ENCODE peak calls at places on chromosomes 11 and 22, in seven cellular contexts. H is progenitor cell of endocrine pancreas; G is tibial artery; W is sigmoid colon; V is HCT116; C is neural crest cell; F is CD4-positive, alpha-beta T cell. U is an unnamed sample.

GRCh38 chr11:110712643-110713468 is 619 bp upstream of the ARHGAP20 start:
- DNase-seq in G (peak), C (no peak), V (no peak), F (no peak), W (peak), H (peak), U (peak)

GRCh38 chr22:38350444-38351359 is 33.5 kb upstream of the CSNK1E start:
- DNase-seq in W (peak), H (no peak), C (no peak), G (peak), F (no peak), V (no peak), U (no peak)

GRCh38 chr11:126561327-126561893 is 205.9 kb downstream of the ST3GAL4 start:
- DNase-seq in V (no peak), C (peak), G (no peak), H (peak), F (no peak), W (no peak), U (no peak)

GRCh38 chr11:67071420-67072284 is 15.0 kb downstream of the RHOD start:
- DNase-seq in F (peak), W (peak), V (no peak), C (peak), G (peak), H (peak), U (peak)

GRCh38 chr11:43366597-43367121 is 7.9 kb downstream of the TTC17 start:
- DNase-seq in G (no peak), C (no peak), V (no peak), F (no peak), W (no peak), H (no peak), U (no peak)

GRCh38 chr22:37336474-37337028 is 54.2 kb downstream of the CYTH4 start:
- DNase-seq in W (no peak), C (no peak), F (no peak), V (no peak), H (no peak), G (no peak), U (no peak)

GRCh38 chr22:49207008-49207775 is 620.5 kb downstream of the BRD1 start:
- DNase-seq in W (peak), C (no peak), V (no peak), H (no peak), G (peak), F (no peak), U (no peak)

GRCh38 chr11:130737866-130738431 is 178.3 kb downstream of the SNX19 start:
- DNase-seq in V (no peak), F (no peak), G (no peak), C (no peak), H (no peak), W (peak), U (no peak)

GRCh38 chr11:89177691-89178231 is at the start of gene TYR:
- DNase-seq in G (no peak), F (no peak), H (no peak), C (no peak), V (no peak), W (no peak), U (no peak)

GRCh38 chr11:26439854-26440253 is 107.9 kb downstream of the ANO3 start:
- DNase-seq in C (no peak), H (no peak), V (no peak), G (no peak), F (no peak), W (no peak), U (no peak)

GRCh38 chr11:1572200-1573076 is at the start of gene DUSP8:
- DNase-seq in H (peak), W (peak), F (peak), G (peak), V (peak), C (peak), U (peak)

GRCh38 chr11:14973621-14974020 is 1.5 kb upstream of the CALCA start:
- DNase-seq in H (peak), W (peak), C (peak), V (no peak), F (no peak), G (no peak), U (no peak)

GRCh38 chr22:32904044-32904443 is 102.5 kb downstream of the TIMP3 start:
- DNase-seq in F (no peak), G (no peak), V (peak), H (no peak), W (peak), C (peak), U (no peak)

GRCh38 chr11:47460571-47461235 is 11.8 kb upstream of the RAPSN start:
- DNase-seq in G (no peak), V (no peak), F (no peak), C (no peak), W (no peak), H (no peak), U (no peak)

GRCh38 chr22:20577045-20577444 is 69.6 kb downstream of the MED15 start:
- DNase-seq in C (no peak), W (no peak), H (no peak), G (no peak), F (no peak), V (no peak), U (no peak)

GRCh38 chr11:17751558-17751957 is 17.0 kb downstream of the KCNC1 start:
- DNase-seq in F (no peak), C (no peak), H (no peak), W (no peak), V (no peak), G (no peak), U (no peak)

GRCh38 chr22:43826142-43827093 is 14.3 kb upstream of the EFCAB6 start:
- DNase-seq in G (peak), H (no peak), V (no peak), C (no peak), F (no peak), W (no peak), U (no peak)

GRCh38 chr11:35193767-35194166 is 54.8 kb downstream of the CD44 start:
- DNase-seq in C (no peak), W (no peak), G (no peak), H (no peak), F (no peak), V (no peak), U (no peak)

GRCh38 chr11:100397401-100397800 is 289.7 kb upstream of the ARHGAP42 start:
- DNase-seq in V (no peak), W (no peak), C (no peak), H (no peak), G (no peak), F (no peak), U (no peak)

GRCh38 chr22:50733521-50734342 is 4.3 kb upstream of the ACR start:
- DNase-seq in G (peak), W (peak), H (no peak), C (no peak), F (no peak), V (no peak), U (peak)

GRCh38 chr11:1358286-1358685 is 31.4 kb upstream of the BRSK2 start:
- DNase-seq in F (no peak), G (no peak), C (no peak), H (no peak), V (no peak), W (no peak), U (no peak)

GRCh38 chr11:46348566-46348981 is 1.3 kb downstream of the DGKZ start:
- DNase-seq in V (no peak), C (no peak), W (no peak), H (no peak), G (no peak), F (no peak), U (no peak)

GRCh38 chr11:57547854-57548377 is 10.5 kb downstream of the SMTNL1 start:
- DNase-seq in V (no peak), W (no peak), G (no peak), F (no peak), C (no peak), H (no peak), U (no peak)

GRCh38 chr11:127225619-127226018 is 225.0 kb upstream of the KIRREL3 start:
- DNase-seq in H (no peak), C (no peak), G (no peak), V (no peak), W (no peak), F (no peak), U (no peak)

GRCh38 chr11:130945945-130946344 is 29.7 kb upstream of the SNX19 start:
- DNase-seq in F (no peak), W (peak), G (peak), V (no peak), C (no peak), H (no peak), U (no peak)

GRCh38 chr22:46742576-46743221 is 4.6 kb upstream of the CERK start:
- DNase-seq in G (no peak), C (no peak), V (no peak), F (no peak), H (no peak), W (no peak), U (no peak)

GRCh38 chr11:108241370-108242037 is 18.6 kb downstream of the ATM start:
- DNase-seq in W (no peak), G (no peak), H (no peak), V (no peak), F (no peak), C (no peak), U (no peak)

GRCh38 chr11:73198677-73199076 is 19.4 kb upstream of the P2RY2 start:
- DNase-seq in F (no peak), V (peak), H (no peak), W (peak), C (no peak), G (no peak), U (no peak)

GRCh38 chr22:30115705-30116104 is 35.4 kb downstream of the HORMAD2 start:
- DNase-seq in G (no peak), C (no peak), H (no peak), F (no peak), V (peak), W (no peak), U (no peak)

GRCh38 chr11:111665779-111666178 is 63.5 kb downstream of the SIK2 start:
- DNase-seq in G (no peak), H (peak), V (no peak), C (peak), F (no peak), W (no peak), U (no peak)

GRCh38 chr11:69394902-69395690 is 86.4 kb upstream of the LINC01488 start:
- DNase-seq in V (no peak), F (no peak), W (peak), C (no peak), H (no peak), G (peak), U (no peak)

GRCh38 chr22:25744694-25745093 is 2.7 kb downstream of the MYO18B start:
- DNase-seq in G (no peak), V (no peak), W (peak), F (no peak), C (no peak), H (no peak), U (no peak)

GRCh38 chr11:108662700-108663099 is 2.2 kb upstream of the DDX10 start:
- DNase-seq in F (no peak), G (no peak), H (no peak), W (no peak), C (no peak), V (no peak), U (no peak)

GRCh38 chr22:45543243-45543642 is 40.6 kb downstream of the FBLN1 start:
- DNase-seq in G (no peak), C (no peak), W (no peak), F (no peak), V (no peak), H (no peak), U (no peak)
- TF ChIP-seq CTCF in G (no peak), C (no peak), W (no peak), F (no peak), V (no peak), H (no peak), U (no peak)

GRCh38 chr22:22600862-22601261 is 41.8 kb upstream of the PRAME start:
- DNase-seq in W (no peak), F (no peak), H (no peak), C (no peak), V (no peak), G (no peak), U (no peak)

GRCh38 chr22:22609271-22609670 is 35.1 kb upstream of the GGTLC2 start:
- DNase-seq in H (no peak), G (no peak), V (no peak), C (no peak), W (no peak), F (no peak), U (no peak)

GRCh38 chr22:22603470-22603947 is 40.9 kb upstream of the GGTLC2 start:
- DNase-seq in F (no peak), G (no peak), C (no peak), H (no peak), W (no peak), V (no peak), U (no peak)

GRCh38 chr22:22605074-22605404 is 39.4 kb upstream of the GGTLC2 start:
- DNase-seq in F (no peak), C (no peak), G (no peak), H (no peak), W (no peak), V (no peak), U (no peak)

DNA sequence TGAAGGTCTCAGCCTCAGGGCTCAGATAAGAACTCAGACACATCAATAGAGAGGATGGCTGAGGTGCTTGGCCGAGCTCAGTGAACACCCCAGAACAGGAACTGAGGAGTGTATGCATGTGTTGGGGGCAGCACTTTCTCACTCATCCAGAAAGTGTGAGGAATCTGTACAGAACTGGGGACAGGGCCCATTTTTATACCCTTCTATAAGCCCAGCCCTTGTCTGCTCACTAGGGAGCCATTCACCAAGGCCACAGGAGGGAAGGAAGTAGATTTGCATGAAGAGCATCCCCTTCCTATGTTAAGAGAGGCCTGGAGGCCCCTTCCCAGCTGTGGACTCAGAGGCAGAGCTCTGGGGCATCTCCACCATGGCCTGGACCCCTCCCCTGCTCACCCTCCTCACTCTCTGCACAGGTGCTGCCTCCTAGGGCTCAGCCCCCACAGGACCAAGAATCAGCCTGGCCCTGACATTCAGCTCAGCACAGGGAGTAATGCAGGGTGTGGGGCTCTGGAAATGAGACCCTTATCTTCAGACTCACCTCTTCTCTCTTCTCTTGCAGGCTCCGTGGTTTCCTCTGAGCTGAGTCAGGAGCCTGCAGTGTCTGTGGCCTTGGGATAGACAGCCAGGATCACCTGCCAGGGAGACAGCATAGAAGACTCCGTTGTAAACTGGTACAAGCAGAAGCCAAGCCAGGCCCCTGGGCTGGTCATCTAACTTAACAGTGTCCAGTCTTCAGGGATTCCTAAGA is 39.9 kb upstream of the GGTLC2 start:
- DNase-seq in V (no peak), C (no peak), W (no peak), G (no peak), H (no peak), F (no peak), U (no peak)
- TF ChIP-seq CTCF in V (no peak), C (no peak), W (no peak), G (no peak), H (no peak), F (no peak), U (no peak)

DNA sequence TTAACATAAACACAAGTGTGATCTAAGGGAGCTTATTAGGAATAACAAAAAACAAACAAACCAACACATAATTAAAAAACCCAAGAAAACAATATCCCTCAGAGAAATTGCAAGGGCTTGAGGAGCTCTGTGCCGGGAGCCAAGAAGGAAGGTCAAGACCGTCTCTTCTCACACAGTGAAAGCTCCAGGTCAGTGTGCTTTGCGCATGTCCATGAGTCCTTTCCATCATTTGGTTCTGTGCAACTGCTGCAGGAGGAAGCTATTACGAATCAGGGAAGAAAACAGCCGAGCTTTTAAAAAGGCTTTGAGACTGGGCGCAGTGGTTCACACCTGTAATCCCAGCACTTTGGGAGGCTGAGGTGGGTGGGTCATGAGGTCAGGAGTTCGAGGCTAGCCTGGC is 4.6 kb downstream of the KRTAP5-8 start:
- DNase-seq in H (no peak), F (no peak), W (no peak), G (no peak), C (no peak), V (no peak), U (no peak)
- TF ChIP-seq CTCF in H (no peak), F (no peak), W (no peak), G (no peak), C (no peak), V (no peak), U (no peak)

DNA sequence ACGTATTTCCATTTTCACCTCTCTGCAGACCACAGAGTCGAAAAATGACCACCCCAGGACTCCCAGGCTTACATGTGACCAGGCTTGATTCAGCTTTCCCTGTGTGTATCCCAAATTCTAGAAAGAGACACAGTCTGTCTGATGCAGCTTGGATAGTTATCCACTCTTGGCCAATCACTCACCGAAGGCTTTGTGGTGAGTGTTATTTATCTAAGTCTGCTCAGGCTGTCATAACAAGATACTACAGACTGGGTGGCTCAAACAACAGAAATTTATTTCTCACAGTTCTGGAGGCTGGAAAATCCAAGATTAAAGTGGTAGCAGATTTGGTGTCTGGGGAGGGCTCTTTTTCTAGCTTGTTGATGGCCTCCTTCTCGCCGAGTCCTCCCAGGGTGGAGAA is 63.2 kb downstream of the ZBTB16 start:
- DNase-seq in C (no peak), G (no peak), W (no peak), F (no peak), H (no peak), V (no peak), U (no peak)
- TF ChIP-seq CTCF in C (no peak), G (no peak), W (no peak), F (no peak), H (no peak), V (no peak), U (no peak)

DNA sequence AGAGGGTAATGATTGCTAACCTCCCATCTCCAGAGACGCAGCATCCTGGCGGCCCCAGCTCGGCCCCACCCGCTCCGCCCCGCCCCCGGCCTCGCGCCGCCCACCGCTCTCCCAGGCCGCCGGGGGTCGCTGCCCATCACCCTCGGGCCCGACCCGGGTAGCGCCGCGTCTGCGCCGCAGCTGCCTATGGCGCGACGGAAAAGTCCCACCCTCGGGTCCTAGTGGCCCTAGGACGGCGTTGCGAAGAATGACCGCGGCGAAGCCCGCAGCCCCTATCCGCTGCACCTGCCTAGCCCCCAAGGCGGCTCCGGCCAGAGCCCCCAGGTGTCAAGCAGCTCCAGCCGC is 457 bp downstream of the CPSF7 start:
- DNase-seq in F (peak), H (peak), G (no peak), C (peak), V (peak), W (peak), U (peak)
- TF ChIP-seq CTCF in F (no peak), H (peak), G (no peak), C (peak), V (peak), W (no peak), U (peak)

GRCh38 chr11:32510039-32510438 is 73.6 kb upstream of the EIF3M start:
- DNase-seq in C (no peak), F (no peak), G (no peak), H (no peak), V (no peak), W (no peak), U (no peak)

GRCh38 chr11:32511926-32512325 is 71.7 kb upstream of the EIF3M start:
- DNase-seq in H (no peak), G (no peak), W (no peak), C (no peak), F (no peak), V (no peak), U (no peak)

DNA sequence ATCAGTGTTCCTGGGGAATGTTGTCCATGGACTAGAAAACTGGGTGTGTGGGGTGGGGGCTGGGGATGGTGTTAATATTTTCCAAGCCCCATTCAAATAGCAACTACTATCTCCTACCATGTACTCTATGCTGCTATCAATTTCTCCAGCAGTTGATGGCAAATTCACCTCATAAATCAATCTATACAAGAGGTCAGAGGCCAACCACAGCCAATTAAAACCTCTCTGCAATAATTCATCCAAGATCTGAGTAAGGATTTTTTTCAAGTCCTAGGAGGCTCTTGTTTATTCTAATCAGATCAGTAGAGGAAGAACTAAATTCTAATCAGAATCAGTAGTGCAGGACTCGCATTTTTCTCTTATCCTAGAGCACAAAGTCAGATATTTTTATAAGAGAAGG is 73.4 kb upstream of the WT1 start:
- DNase-seq in H (no peak), W (no peak), C (no peak), G (no peak), F (no peak), V (no peak), U (no peak)
- TF ChIP-seq CTCF in H (no peak), W (no peak), C (no peak), G (no peak), F (no peak), V (no peak), U (no peak)

GRCh38 chr11:94557391-94557790 is 9.8 kb upstream of the PIWIL4 start:
- DNase-seq in C (no peak), F (no peak), H (no peak), V (no peak), W (no peak), G (no peak), U (no peak)

GRCh38 chr11:94557992-94558391 is 9.2 kb upstream of the PIWIL4 start:
- DNase-seq in G (no peak), W (no peak), F (no peak), C (no peak), V (no peak), H (no peak), U (no peak)

GRCh38 chr11:94558932-94559331 is 8.2 kb upstream of the PIWIL4 start:
- DNase-seq in W (no peak), H (no peak), F (no peak), C (no peak), G (no peak), V (no peak), U (no peak)

GRCh38 chr11:94553938-94554337 is 10.2 kb downstream of the FUT4 start:
- DNase-seq in H (no peak), V (no peak), G (no peak), W (no peak), F (no peak), C (no peak), U (no peak)

DNA sequence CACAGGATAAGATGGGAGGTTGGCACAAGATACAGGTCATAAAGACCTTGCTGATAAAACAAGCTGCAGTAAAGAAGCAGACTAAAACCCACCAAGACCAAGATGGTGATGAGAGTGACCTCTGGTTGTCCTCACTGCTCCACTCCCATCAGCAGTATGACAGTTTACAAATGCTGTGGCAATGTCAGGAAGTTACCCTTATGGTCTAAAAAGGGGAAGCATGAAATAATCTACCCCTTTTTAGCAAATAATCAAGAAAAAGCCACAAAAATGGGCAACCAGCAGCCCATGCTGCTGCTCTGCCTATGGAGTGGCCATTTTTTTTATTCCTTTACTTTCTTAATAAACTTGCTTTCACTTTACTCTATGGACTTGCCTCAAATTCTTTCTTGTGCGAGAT is 8.7 kb upstream of the PIWIL4 start:
- DNase-seq in G (no peak), C (no peak), H (no peak), V (no peak), F (no peak), W (no peak), U (no peak)
- TF ChIP-seq CTCF in G (no peak), C (no peak), H (no peak), V (no peak), F (no peak), W (no peak), U (no peak)

U was measured in natural killer cell.